ENCODE peak calls at places on chromosomes 6 and 20, in nine cellular contexts. D is GM12892, O is stomach, T is HCT116, L is H1, V is prostate gland, J is breast epithelium, Q is suprapubic skin, R is HepG2. A is an unnamed sample.

GRCh38 chr6:97394160-97394748 is 111.2 kb upstream of the MMS22L start:
- DNase-seq in D (no peak), O (peak), T (peak), L (no peak), V (peak), J (no peak), Q (no peak), R (peak), A (no peak)

GRCh38 chr6:169453221-169453620 is 199.6 kb upstream of the THBS2 start:
- DNase-seq in D (no peak), O (no peak), T (no peak), L (no peak), V (no peak), J (no peak), Q (no peak), R (no peak), A (no peak)

GRCh38 chr6:146009338-146009737 is 19.5 kb upstream of the GRM1 start:
- DNase-seq in D (no peak), O (no peak), T (no peak), L (no peak), V (no peak), J (no peak), Q (no peak), R (no peak), A (no peak)

GRCh38 chr6:45737331-45738056 is 278.2 kb downstream of the CLIC5 start:
- DNase-seq in D (peak), O (no peak), T (no peak), L (no peak), V (no peak), J (no peak), Q (no peak), R (no peak), A (no peak)

GRCh38 chr20:2397091-2397490 is 16.4 kb downstream of the TGM6 start:
- DNase-seq in D (no peak), O (no peak), T (no peak), L (no peak), V (no peak), J (no peak), Q (no peak), R (no peak), A (no peak)

GRCh38 chr6:125747589-125748533 is 1.6 kb upstream of the HEY2 start:
- DNase-seq in D (no peak), O (peak), T (no peak), L (no peak), V (peak), J (peak), Q (peak), R (no peak), A (peak)

GRCh38 chr6:129671442-129672344 is 38.3 kb downstream of the ARHGAP18 start:
- DNase-seq in D (peak), O (no peak), T (no peak), L (no peak), V (no peak), J (no peak), Q (no peak), R (peak), A (peak)

GRCh38 chr20:53706511-53707031 is 112.9 kb upstream of the ZNF217 start:
- DNase-seq in D (no peak), O (no peak), T (no peak), L (no peak), V (no peak), J (no peak), Q (no peak), R (no peak), A (no peak)

GRCh38 chr6:45956663-45957062 is 59.0 kb downstream of the CLIC5 start:
- DNase-seq in D (no peak), O (no peak), T (no peak), L (no peak), V (no peak), J (no peak), Q (no peak), R (no peak), A (no peak)

GRCh38 chr20:47785900-47786762 is 850 bp upstream of the SULF2 start:
- DNase-seq in D (peak), O (peak), T (peak), L (no peak), V (peak), J (peak), Q (peak), R (peak), A (peak)

GRCh38 chr6:40720375-40720748 is 133.2 kb upstream of the LRFN2 start:
- DNase-seq in D (no peak), O (no peak), T (no peak), L (no peak), V (no peak), J (no peak), Q (no peak), R (no peak), A (no peak)

GRCh38 chr6:169386431-169387057 is 132.9 kb upstream of the THBS2 start:
- DNase-seq in D (no peak), O (no peak), T (no peak), L (no peak), V (no peak), J (no peak), Q (no peak), R (no peak), A (no peak)

GRCh38 chr6:154937306-154938244 is 57.5 kb upstream of the TIAM2 start:
- DNase-seq in D (no peak), O (no peak), T (no peak), L (no peak), V (no peak), J (no peak), Q (no peak), R (no peak), A (no peak)

GRCh38 chr6:108835218-108835850 is 12.9 kb upstream of the ARMC2 start:
- DNase-seq in D (peak), O (peak), T (peak), L (no peak), V (peak), J (peak), Q (peak), R (peak), A (no peak)

GRCh38 chr6:138618168-138618567 is 118.9 kb upstream of the NHSL1 start:
- DNase-seq in D (no peak), O (no peak), T (no peak), L (no peak), V (no peak), J (no peak), Q (no peak), R (no peak), A (no peak)

GRCh38 chr6:87059943-87060342 is 35.0 kb downstream of the CGA start:
- DNase-seq in D (no peak), O (no peak), T (no peak), L (no peak), V (no peak), J (no peak), Q (no peak), R (no peak), A (no peak)

GRCh38 chr6:118017301-118017854 is 110.3 kb downstream of the SLC35F1 start:
- DNase-seq in D (no peak), O (no peak), T (no peak), L (no peak), V (no peak), J (no peak), Q (no peak), R (no peak), A (no peak)
- TF ChIP-seq POLR2AphosphoS5 in D (no peak), O (no peak), T (no peak), L (no peak), V (no peak), J (no peak), Q (no peak), R (no peak), A (no peak)

GRCh38 chr6:119347466-119348307 is 1.9 kb downstream of the MAN1A1 start:
- DNase-seq in D (peak), O (peak), T (no peak), L (no peak), V (peak), J (no peak), Q (peak), R (peak), A (no peak)
- TF ChIP-seq POLR2AphosphoS5 in D (peak), O (no peak), T (no peak), L (no peak), V (no peak), J (no peak), Q (no peak), R (peak), A (peak)

GRCh38 chr6:106083618-106084017 is 2.5 kb upstream of the PRDM1 start:
- DNase-seq in D (no peak), O (no peak), T (no peak), L (no peak), V (no peak), J (no peak), Q (no peak), R (no peak), A (no peak)
- TF ChIP-seq POLR2AphosphoS5 in D (no peak), O (no peak), T (no peak), L (no peak), V (no peak), J (no peak), Q (no peak), R (no peak), A (no peak)

DNA sequence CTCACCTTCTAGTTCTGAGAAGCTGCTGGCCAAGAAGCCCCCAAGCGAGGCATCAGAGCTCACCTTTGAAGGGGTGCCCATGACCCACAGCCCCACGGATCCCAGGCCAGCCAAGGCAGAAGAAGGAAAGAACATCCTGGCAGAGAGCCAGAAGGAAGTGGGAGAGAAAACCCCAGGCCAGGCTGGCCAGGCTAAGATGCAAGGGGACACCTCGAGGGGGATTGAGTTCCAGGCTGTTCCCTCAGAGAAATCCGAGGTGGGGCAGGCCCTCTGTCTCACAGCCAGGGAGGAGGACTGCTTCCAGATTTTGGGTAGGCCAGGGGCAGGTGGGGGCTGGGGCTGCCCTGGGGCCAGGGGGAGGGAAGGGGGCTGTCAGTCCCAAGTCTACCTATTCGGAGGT is 2.3 kb downstream of the MYLK2 start:
- DNase-seq in D (no peak), O (no peak), T (no peak), L (no peak), V (no peak), J (no peak), Q (no peak), R (no peak), A (no peak)
- TF ChIP-seq POLR2AphosphoS5 in D (no peak), O (no peak), T (no peak), L (no peak), V (no peak), J (no peak), Q (no peak), R (no peak), A (no peak)

DNA sequence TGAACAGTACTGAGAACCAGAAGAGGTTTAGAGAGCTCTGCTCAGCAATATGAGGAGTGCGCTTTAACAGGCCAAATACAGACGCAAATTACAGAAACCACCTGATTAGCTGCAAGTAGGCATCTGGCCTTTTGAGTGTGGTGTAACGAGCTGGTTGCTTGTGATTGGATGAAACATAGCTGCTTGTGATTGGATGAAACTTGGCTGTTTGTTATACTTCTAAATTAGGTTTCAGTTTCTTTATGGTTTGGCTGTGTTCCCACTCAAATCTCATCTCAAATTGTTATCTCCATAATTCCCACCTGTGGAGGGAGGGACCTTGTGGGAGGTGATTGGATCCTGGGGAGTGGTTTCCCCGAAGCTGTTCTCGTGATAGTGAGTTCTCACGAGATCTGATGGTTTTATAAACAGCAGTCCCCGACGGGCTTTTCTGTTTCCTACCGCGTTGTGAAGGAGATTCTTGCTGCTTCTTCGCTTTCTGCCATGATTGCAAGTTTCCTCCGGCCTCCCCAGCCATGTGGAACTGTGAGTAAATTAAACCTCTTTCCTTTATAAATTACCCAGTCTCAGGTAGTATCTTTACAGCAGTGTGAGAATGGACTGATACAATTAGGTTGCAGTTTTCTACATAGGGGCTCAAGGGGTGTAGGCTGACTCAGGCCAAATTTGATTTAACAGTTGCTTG is 655.9 kb upstream of the MAN1A1 start:
- DNase-seq in D (no peak), O (no peak), T (no peak), L (no peak), V (no peak), J (no peak), Q (no peak), R (peak), A (no peak)
- TF ChIP-seq POLR2AphosphoS5 in D (no peak), O (no peak), T (no peak), L (no peak), V (no peak), J (no peak), Q (no peak), R (peak), A (no peak)

GRCh38 chr20:23106271-23106851 is 20.2 kb upstream of the CD93 start:
- DNase-seq in D (no peak), O (no peak), T (no peak), L (no peak), V (no peak), J (no peak), Q (no peak), R (no peak), A (peak)
- TF ChIP-seq POLR2AphosphoS5 in D (no peak), O (peak), T (no peak), L (no peak), V (peak), J (peak), Q (no peak), R (no peak), A (peak)

GRCh38 chr6:144989319-144990099 is 704.4 kb downstream of the UTRN start:
- DNase-seq in D (no peak), O (no peak), T (no peak), L (no peak), V (peak), J (peak), Q (no peak), R (no peak), A (no peak)

GRCh38 chr6:144999127-144999526 is 714.0 kb downstream of the UTRN start:
- DNase-seq in D (no peak), O (no peak), T (no peak), L (no peak), V (no peak), J (no peak), Q (no peak), R (no peak), A (no peak)

GRCh38 chr6:144990768-144991167 is 705.6 kb downstream of the UTRN start:
- DNase-seq in D (no peak), O (no peak), T (no peak), L (no peak), V (no peak), J (no peak), Q (no peak), R (no peak), A (no peak)

DNA sequence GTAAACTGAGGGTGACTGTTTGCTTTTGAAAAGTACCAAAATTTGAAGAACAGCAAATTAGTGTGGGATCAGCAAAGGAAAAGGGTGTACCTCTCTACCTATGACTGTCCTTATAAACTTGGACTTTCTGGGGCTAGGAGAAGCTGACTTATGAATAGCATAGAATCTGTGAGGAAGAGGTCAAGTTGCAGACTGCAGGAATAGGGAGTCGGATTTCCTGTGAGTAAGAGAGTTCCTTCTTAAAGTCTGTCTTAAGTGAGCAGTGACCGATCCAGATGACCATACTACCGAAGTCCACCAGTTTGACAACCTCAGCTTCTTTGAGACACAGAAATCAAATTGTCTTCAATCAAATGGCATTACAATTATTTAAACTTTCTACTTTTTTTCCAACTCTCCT is 708.7 kb downstream of the UTRN start:
- DNase-seq in D (no peak), O (no peak), T (no peak), L (no peak), V (no peak), J (no peak), Q (no peak), R (no peak), A (no peak)
- TF ChIP-seq POLR2AphosphoS5 in D (no peak), O (no peak), T (no peak), L (no peak), V (no peak), J (no peak), Q (no peak), R (no peak), A (no peak)

GRCh38 chr6:136591617-136592016 is 41.4 kb upstream of the MAP7 start:
- DNase-seq in D (no peak), O (no peak), T (no peak), L (no peak), V (no peak), J (no peak), Q (no peak), R (no peak), A (no peak)
- TF ChIP-seq POLR2AphosphoS5 in D (no peak), O (no peak), T (no peak), L (no peak), V (no peak), J (no peak), Q (no peak), R (no peak), A (no peak)

DNA sequence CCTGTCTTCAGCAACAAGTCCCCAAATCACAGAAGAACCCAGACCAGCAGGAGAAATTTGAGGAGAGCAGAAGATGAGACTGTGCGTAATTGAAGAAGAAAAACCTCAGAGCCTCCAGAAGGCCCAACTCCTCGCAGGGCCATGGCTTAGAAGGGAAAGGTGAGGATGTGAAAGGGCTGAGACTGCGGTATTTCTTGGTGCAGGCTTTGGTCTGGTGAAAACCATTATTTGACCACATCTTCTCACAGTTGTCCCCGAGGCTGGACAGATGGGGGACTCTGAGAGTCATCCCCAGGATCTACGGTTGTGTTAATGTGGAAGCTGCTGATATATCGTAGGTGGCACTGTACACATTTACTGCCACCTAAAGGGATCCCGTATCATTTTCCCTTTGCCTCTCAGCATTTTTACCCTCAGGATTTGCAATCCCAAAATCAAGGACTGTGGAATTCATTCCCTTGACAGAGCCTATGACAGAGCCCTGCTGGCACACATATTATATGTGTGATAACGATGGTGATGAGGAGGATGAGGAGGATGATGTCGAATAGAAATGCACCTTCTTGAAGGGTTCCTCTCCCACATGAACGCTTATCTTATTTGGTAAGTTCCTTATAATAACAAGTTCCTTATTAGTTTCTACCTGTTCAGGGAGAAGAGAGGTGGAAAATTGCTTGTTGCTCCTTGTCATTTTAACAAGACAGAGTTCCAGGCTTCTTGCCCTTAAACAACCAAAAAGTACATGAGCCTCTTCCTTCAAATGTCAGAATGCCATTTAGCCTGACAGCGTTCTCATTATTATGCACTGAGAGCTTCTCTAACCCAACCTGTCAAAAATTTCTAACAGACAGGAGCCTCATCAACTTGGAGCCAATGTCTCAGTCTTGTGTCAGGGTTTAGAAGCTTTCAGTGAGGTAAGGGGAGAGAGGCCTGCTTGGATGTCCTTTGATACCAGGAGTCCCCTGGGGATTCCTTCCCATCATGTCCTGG is 135.8 kb downstream of the PXDC1 start:
- DNase-seq in D (no peak), O (no peak), T (no peak), L (no peak), V (no peak), J (peak), Q (no peak), R (no peak), A (no peak)
- TF ChIP-seq POLR2AphosphoS5 in D (no peak), O (no peak), T (no peak), L (no peak), V (no peak), J (no peak), Q (no peak), R (no peak), A (no peak)

A was measured in upper lobe of left lung.